ENCODE peak calls at places on chromosomes 3 and 15, in four cellular contexts. Z is SJSA1, W is AG04450, G is body of pancreas. E is an unnamed sample.

GRCh38 chr3:168620854-168621253 is 525.1 kb upstream of the GOLIM4 start:
- DNase-seq in Z (no peak), W (no peak), G (peak), E (peak)

GRCh38 chr3:141104151-141104741 is 53.1 kb downstream of the SPSB4 start:
- DNase-seq in Z (no peak), W (no peak), G (peak), E (no peak)

GRCh38 chr3:127428344-127429001 is 140.6 kb upstream of the PRR20G start:
- DNase-seq in Z (no peak), W (no peak), G (no peak), E (no peak)

GRCh38 chr3:131738095-131738494 is 235.3 kb upstream of the MRPL3 start:
- DNase-seq in Z (no peak), W (no peak), G (no peak), E (no peak)

GRCh38 chr15:76366714-76367113 is 30.1 kb downstream of the ISL2 start:
- DNase-seq in Z (no peak), W (no peak), G (no peak), E (peak)

GRCh38 chr3:142275856-142276255 is 50.5 kb upstream of the GK5 start:
- DNase-seq in Z (no peak), W (peak), G (no peak), E (no peak)

GRCh38 chr3:183085634-183086390 is 13.5 kb downstream of the MCCC1 start:
- DNase-seq in Z (no peak), W (no peak), G (peak), E (peak)

GRCh38 chr3:105362021-105362665 is 4.6 kb upstream of the ALCAM start:
- DNase-seq in Z (no peak), W (no peak), G (no peak), E (no peak)

GRCh38 chr15:34023932-34024331 is 15.1 kb downstream of the AVEN start:
- DNase-seq in Z (no peak), W (no peak), G (no peak), E (no peak)

GRCh38 chr15:35540031-35540430 is 5.9 kb downstream of the DPH6 start:
- DNase-seq in Z (no peak), W (no peak), G (no peak), E (no peak)

GRCh38 chr3:69013256-69014021 is at the start of gene EOGT:
- DNase-seq in Z (peak), W (no peak), G (peak), E (peak)

GRCh38 chr3:143951351-143951971 is 20.2 kb upstream of the DIPK2A start:
- DNase-seq in Z (no peak), W (no peak), G (no peak), E (peak)

GRCh38 chr3:65833761-65834505 is 204.8 kb downstream of the MAGI1 start:
- DNase-seq in Z (no peak), W (peak), G (no peak), E (no peak)

GRCh38 chr3:30081904-30082303 is 524.5 kb upstream of the TGFBR2 start:
- DNase-seq in Z (no peak), W (no peak), G (no peak), E (peak)

GRCh38 chr15:64877435-64877834 is 34.3 kb upstream of the ANKDD1A start:
- DNase-seq in Z (no peak), W (no peak), G (peak), E (peak)

DNA sequence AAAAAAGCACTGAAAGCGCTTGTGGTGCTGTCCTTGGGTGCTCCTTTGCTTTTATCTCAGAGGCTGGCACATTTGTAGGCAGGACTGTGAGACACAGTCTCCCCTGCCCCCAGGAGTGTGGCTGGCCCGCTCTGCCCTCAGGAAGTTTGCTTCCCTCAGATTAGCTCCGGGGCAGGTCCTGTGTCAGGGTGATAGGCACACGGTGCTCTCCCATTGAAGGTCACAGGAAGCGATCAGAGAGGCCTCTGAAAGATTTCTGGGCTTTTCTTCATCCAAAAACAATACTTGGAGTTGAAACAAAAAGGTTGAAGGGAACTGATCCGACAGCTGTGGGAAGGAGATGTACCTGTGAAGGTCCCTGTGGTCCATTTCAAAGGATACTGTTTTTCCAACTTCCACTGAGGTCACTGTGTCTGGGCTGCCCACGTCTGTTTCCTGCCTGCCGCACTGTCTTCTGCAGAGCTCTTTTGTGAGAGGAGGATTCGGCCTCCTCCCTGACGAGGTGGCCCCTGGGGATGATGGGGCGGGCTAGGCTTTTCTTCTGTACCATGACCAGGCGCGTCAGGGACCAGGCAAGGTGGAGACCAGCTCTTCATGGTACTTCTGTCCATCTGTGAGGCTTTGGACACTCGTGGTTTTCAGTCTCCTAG is 330.5 kb upstream of the CTDSPL start:
- DNase-seq in Z (no peak), W (no peak), G (no peak), E (no peak)
- H3K4me3 ChIP-seq in Z (no peak), W (no peak), G (no peak), E (no peak)

GRCh38 chr15:98868564-98868963 is 139.0 kb downstream of the PGPEP1L start:
- DNase-seq in Z (no peak), W (no peak), G (no peak), E (no peak)

GRCh38 chr15:98865397-98866339 is 141.9 kb downstream of the PGPEP1L start:
- DNase-seq in Z (no peak), W (no peak), G (peak), E (peak)

GRCh38 chr15:98870788-98871187 is 136.8 kb downstream of the PGPEP1L start:
- DNase-seq in Z (no peak), W (no peak), G (peak), E (no peak)

GRCh38 chr15:98863983-98864382 is 143.6 kb downstream of the PGPEP1L start:
- DNase-seq in Z (no peak), W (no peak), G (no peak), E (no peak)

DNA sequence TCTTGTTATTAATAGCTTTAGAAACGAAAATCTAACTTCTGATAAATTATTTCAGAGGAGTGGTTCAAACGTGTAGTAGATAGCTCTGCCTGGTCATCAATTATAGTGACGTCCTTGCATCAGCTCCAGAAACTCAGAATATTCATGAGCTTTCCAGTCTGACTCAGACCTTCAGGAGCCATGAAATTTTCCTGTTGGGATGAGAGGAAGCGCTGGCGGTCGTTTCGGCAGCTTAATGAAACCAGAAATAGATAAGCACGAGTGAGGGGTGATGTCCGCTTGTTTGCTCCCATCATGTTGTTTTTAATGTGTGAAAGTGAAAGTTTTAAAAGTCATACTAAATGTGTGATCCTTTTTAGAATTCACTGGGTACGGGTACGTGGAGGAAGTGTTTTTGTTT is 141.1 kb downstream of the PGPEP1L start:
- DNase-seq in Z (no peak), W (no peak), G (no peak), E (no peak)
- H3K4me3 ChIP-seq in Z (peak), W (peak), G (no peak), E (no peak)

GRCh38 chr15:74133703-74134386 is 3.5 kb downstream of the ISLR2 start:
- DNase-seq in Z (no peak), W (no peak), G (no peak), E (no peak)
- H3K4me3 ChIP-seq in Z (no peak), W (no peak), G (no peak), E (no peak)

DNA sequence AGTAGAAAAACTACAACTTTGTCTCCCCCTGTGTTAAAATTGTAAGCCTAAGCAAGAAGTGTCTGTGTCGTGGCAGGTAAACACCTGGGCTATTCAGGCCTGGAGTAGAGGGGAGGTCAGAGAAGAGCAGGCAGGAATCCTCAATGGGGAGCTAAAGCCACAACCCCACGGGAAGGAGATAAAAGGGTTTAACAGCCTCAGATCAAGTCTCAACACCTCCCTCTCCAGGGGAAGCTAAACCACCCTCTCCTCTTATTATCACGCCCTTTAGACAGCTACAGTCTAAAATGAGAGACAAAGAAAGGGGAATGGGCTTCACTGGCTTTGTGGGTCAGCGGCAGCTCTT is 11.6 kb downstream of the ETV5 start:
- DNase-seq in Z (no peak), W (no peak), G (no peak), E (no peak)
- H3K4me3 ChIP-seq in Z (peak), W (no peak), G (no peak), E (peak)

DNA sequence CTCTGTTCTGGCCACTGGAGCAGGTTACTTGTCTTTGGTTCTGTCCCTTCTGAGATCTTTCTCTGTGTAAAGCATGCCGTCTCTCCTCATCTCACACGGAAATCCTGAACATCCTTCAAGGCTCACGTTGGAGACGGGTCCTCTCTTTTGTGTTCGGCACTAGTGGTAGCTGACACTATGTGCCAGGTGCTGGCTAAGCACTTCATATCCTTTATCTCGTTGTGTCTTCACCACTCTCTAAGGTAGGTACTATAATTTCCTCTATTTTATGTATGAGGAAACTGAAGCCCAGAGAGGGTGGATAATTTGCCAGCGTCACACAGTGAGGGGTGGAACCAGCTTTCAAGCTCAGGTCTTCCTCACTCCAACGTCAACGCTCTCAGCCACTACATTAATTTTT is 1.2 kb downstream of the IFT122 start:
- DNase-seq in Z (no peak), W (no peak), G (no peak), E (no peak)
- H3K4me3 ChIP-seq in Z (peak), W (peak), G (no peak), E (no peak)

DNA sequence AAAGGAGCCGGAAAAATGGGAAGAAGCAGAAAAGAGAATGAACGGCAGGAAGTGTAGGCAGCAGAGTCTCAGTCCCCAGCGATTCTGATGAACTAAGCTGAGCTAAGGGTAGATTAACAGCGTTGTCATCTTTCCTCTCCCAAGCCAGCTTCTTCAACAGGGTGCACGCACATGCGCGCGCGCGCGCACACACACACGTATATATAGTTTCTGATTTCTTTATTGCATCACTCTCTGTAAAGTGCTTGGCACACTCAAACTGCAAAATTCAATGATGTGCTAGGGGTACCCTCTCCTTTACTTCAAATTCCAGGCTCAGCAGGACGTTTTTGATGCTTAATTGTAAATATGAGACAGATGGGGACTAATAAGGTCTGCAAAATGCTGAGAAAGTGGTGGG is 26.1 kb upstream of the VPS8 start:
- DNase-seq in Z (no peak), W (no peak), G (no peak), E (no peak)
- H3K4me3 ChIP-seq in Z (no peak), W (no peak), G (no peak), E (no peak)

DNA sequence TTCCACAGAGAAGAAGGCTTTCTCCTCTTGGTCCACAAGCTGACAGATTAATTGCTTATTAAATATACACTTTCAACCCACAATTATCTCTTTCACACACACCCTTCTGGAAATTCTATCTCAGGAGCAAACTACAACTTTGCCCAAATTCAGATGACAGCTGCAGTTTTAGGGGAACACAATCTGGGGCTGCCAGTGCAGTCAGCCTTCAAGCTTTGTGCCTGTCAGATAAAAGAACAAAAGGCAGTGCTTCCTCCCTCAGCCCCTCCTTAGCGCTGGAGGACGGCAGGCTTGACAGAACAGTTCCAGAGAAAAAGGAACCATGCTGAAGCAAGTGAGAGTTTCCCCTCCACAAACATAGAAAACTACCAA is 99.6 kb downstream of the TMCC1 start:
- DNase-seq in Z (no peak), W (no peak), G (no peak), E (peak)
- H3K4me3 ChIP-seq in Z (no peak), W (no peak), G (no peak), E (no peak)

GRCh38 chr3:62951037-62951613 is 75.9 kb upstream of the CADPS start:
- DNase-seq in Z (no peak), W (no peak), G (no peak), E (no peak)
- H3K4me3 ChIP-seq in Z (no peak), W (no peak), G (no peak), E (no peak)

E was measured in small intestine.